ENCODE peak calls at places on chromosomes 13 and 19, in ten cellular contexts. L, B, U, J, M, T, S, V, Z and R are unnamed samples.

GRCh38 chr19:58033741-58034475 is at the start of gene ZSCAN1:
- DNase-seq in B (peak; percentile 87), U (peak; percentile 41), Z (peak; percentile 99), S (no peak), J (no peak), T (peak; percentile 77), M (peak; percentile 96), V (no peak), L (peak; percentile 91), R (no peak)

GRCh38 chr13:49419292-49419691 is 24.6 kb downstream of the CAB39L start:
- DNase-seq in M (no peak), B (no peak), Z (no peak), L (no peak), T (no peak), J (no peak), V (no peak), U (peak; percentile 52), S (no peak), R (no peak)

GRCh38 chr19:47228937-47229673 is 1.9 kb downstream of the BBC3 start:
- DNase-seq in Z (no peak), J (peak; percentile 60), S (no peak), V (no peak), M (no peak), B (no peak), U (peak; percentile 61), T (no peak), L (no peak), R (no peak)

GRCh38 chr13:95481051-95481775 is 71.3 kb upstream of the CLDN10 start:
- DNase-seq in L (peak; percentile 51), J (no peak), V (no peak), T (no peak), M (no peak), U (peak; percentile 18), B (no peak), Z (no peak), S (no peak), R (no peak)

GRCh38 chr13:75541287-75541686 is 3.6 kb upstream of the COMMD6 start:
- DNase-seq in L (peak; percentile 41), U (peak; percentile 39), Z (no peak), S (no peak), T (no peak), B (no peak), V (no peak), J (peak; percentile 48), M (no peak), R (no peak)

GRCh38 chr19:39090881-39091280 is 6.7 kb downstream of the ACP7 start:
- DNase-seq in S (no peak), Z (no peak), J (no peak), B (no peak), L (no peak), U (no peak), V (no peak), M (no peak), T (no peak), R (no peak)

GRCh38 chr13:63436288-63436687 is 2020.6 kb upstream of the PCDH20 start:
- DNase-seq in V (no peak), M (no peak), T (no peak), Z (no peak), J (no peak), B (no peak), U (no peak), L (no peak), S (no peak), R (no peak)

GRCh38 chr13:30615851-30616311 is 1.8 kb upstream of the USPL1 start:
- DNase-seq in U (peak; percentile 41), B (no peak), L (no peak), T (no peak), Z (no peak), S (no peak), J (peak; percentile 34), V (no peak), M (no peak), R (no peak)

GRCh38 chr13:25971499-25972145 is 80.2 kb downstream of the SHISA2 start:
- DNase-seq in M (no peak), U (no peak), S (no peak), V (no peak), B (no peak), L (no peak), Z (no peak), J (no peak), T (peak; percentile 58), R (no peak)

GRCh38 chr19:30113182-30113581 is 171.1 kb downstream of the URI1 start:
- DNase-seq in V (no peak), T (peak; percentile 47), U (no peak), M (no peak), Z (no peak), B (no peak), S (no peak), L (no peak), J (no peak), R (no peak)

GRCh38 chr13:30394798-30395191 is 27.5 kb upstream of the UBE2L5 start:
- DNase-seq in T (no peak), L (no peak), B (no peak), V (peak; percentile 61), J (no peak), Z (no peak), U (peak; percentile 19), S (no peak), M (no peak), R (no peak)

GRCh38 chr13:31477961-31478360 is 261.4 kb upstream of the RXFP2 start:
- DNase-seq in T (no peak), B (no peak), Z (no peak), V (no peak), U (peak; percentile 30), S (no peak), J (no peak), M (no peak), L (no peak), R (no peak)

GRCh38 chr19:18637644-18638630 is 1.1 kb downstream of the KLHL26 start:
- DNase-seq in T (no peak), U (no peak), M (no peak), L (peak; percentile 92), B (no peak), J (peak; percentile 44), Z (peak; percentile 71), S (no peak), V (no peak), R (no peak)

GRCh38 chr19:4405977-4406376 is 3.5 kb downstream of the CHAF1A start:
- DNase-seq in M (no peak), T (no peak), Z (no peak), L (no peak), U (no peak), S (no peak), V (no peak), B (no peak), J (no peak), R (no peak)

GRCh38 chr13:91280806-91281205 is 66.7 kb upstream of the MIR17HG start:
- DNase-seq in L (no peak), J (peak; percentile 25), U (no peak), M (no peak), S (no peak), Z (no peak), V (no peak), B (no peak), T (no peak), R (no peak)

GRCh38 chr13:75417647-75418046 is 64.3 kb downstream of the TBC1D4 start:
- DNase-seq in S (no peak), M (no peak), V (no peak), B (no peak), L (peak; percentile 16), U (no peak), T (no peak), J (no peak), Z (no peak), R (no peak)

GRCh38 chr13:75365724-75366173 is 116.2 kb downstream of the TBC1D4 start:
- DNase-seq in Z (no peak), T (no peak), M (no peak), S (no peak), L (no peak), U (peak; percentile 86), J (peak; percentile 24), B (no peak), V (peak; percentile 78), R (no peak)

GRCh38 chr19:12064266-12065099 is at the start of gene ZNF844:
- DNase-seq in U (peak; percentile 81), J (peak; percentile 85), V (peak; percentile 48), S (peak; percentile 61), T (peak; percentile 96), B (peak; percentile 100), Z (peak; percentile 99), L (peak; percentile 98), M (peak; percentile 97), R (peak; percentile 82)
- TF ChIP-seq POLR2A in U (peak; percentile 90), J (peak; percentile 83), V (peak; percentile 97), S (peak; percentile 47), T (no peak), B (no peak), Z (peak; percentile 86), L (peak; percentile 84), M (peak; percentile 98), R (peak; percentile 76)

GRCh38 chr19:54155694-54156093 is 3.8 kb downstream of the LENG1 start:
- DNase-seq in L (no peak), J (no peak), M (no peak), B (no peak), U (no peak), T (no peak), V (no peak), Z (no peak), S (no peak), R (no peak)
- TF ChIP-seq POLR2A in L (no peak), J (peak; percentile 28), M (no peak), B (no peak), U (no peak), T (no peak), V (peak; percentile 55), Z (no peak), S (no peak), R (no peak)

GRCh38 chr19:9435279-9436268 is at the start of gene ZNF266:
- DNase-seq in J (peak; percentile 96), Z (peak; percentile 89), T (peak; percentile 95), B (peak; percentile 97), V (peak; percentile 63), M (peak; percentile 91), L (peak; percentile 90), U (peak; percentile 90), S (peak; percentile 47), R (peak; percentile 88)
- TF ChIP-seq POLR2A in J (peak; percentile 86), Z (no peak), T (no peak), B (no peak), V (peak; percentile 89), M (peak; percentile 46), L (no peak), U (peak; percentile 74), S (no peak), R (peak; percentile 83)

GRCh38 chr19:10256551-10256950 is 4.5 kb downstream of the MRPL4 start:
- DNase-seq in M (no peak), J (no peak), U (no peak), Z (no peak), V (no peak), S (no peak), L (no peak), T (no peak), B (no peak), R (no peak)

GRCh38 chr19:10254244-10254643 is 2.2 kb downstream of the MRPL4 start:
- DNase-seq in M (no peak), T (no peak), B (no peak), Z (no peak), U (no peak), J (no peak), S (no peak), V (no peak), L (no peak), R (no peak)

GRCh38 chr19:10252707-10253106 is 693 bp downstream of the MRPL4 start:
- DNase-seq in U (no peak), B (no peak), J (no peak), S (no peak), L (no peak), M (no peak), Z (no peak), T (no peak), V (no peak), R (no peak)

GRCh38 chr19:10255358-10255757 is 3.3 kb downstream of the MRPL4 start:
- DNase-seq in B (no peak), L (no peak), U (no peak), S (no peak), M (no peak), V (no peak), Z (no peak), T (no peak), J (no peak), R (no peak)

GRCh38 chr19:10251792-10252694 is at the start of gene MRPL4:
- DNase-seq in M (peak; percentile 98), L (peak; percentile 99), U (peak; percentile 99), B (peak; percentile 99), J (peak; percentile 99), S (peak; percentile 86), Z (peak; percentile 98), V (peak; percentile 96), T (peak; percentile 97), R (peak; percentile 91)
- TF ChIP-seq POLR2A in M (peak; percentile 77), L (no peak), U (no peak), B (no peak), J (peak; percentile 90), S (peak; percentile 34), Z (no peak), V (peak; percentile 99), T (peak; percentile 64), R (peak; percentile 86)